ENCODE peak calls at places on chromosomes 6 and 20, in six cellular contexts. One of them, this sample, is unnamed.

GRCh38 chr6:23003671-23004598 is 434.6 kb downstream of the HDGFL1 start:
- DNase-seq in Peyer's patch: no peak
- DNase-seq in K562: no peak
- DNase-seq in body of pancreas: no peak
- DNase-seq in GM12878: no peak
- DNase-seq in HCT116: no peak
- DNase-seq in this sample: peak; percentile 10

GRCh38 chr6:49342410-49342809 is 120.6 kb downstream of the MMUT start:
- DNase-seq in K562: no peak
- DNase-seq in Peyer's patch: no peak
- DNase-seq in body of pancreas: no peak
- DNase-seq in GM12878: no peak
- DNase-seq in HCT116: no peak
- DNase-seq in this sample: no peak

GRCh38 chr6:148365037-148365436 is 22.4 kb downstream of the SASH1 start:
- DNase-seq in body of pancreas: no peak
- DNase-seq in K562: no peak
- DNase-seq in GM12878: no peak
- DNase-seq in HCT116: no peak
- DNase-seq in Peyer's patch: no peak
- DNase-seq in this sample: no peak

GRCh38 chr20:41232971-41233926 is 84.3 kb downstream of the ZHX3 start:
- DNase-seq in Peyer's patch: no peak
- DNase-seq in K562: no peak
- DNase-seq in body of pancreas: no peak
- DNase-seq in HCT116: no peak
- DNase-seq in GM12878: no peak
- DNase-seq in this sample: no peak

GRCh38 chr20:46253391-46253790 is 54.9 kb downstream of the CDH22 start:
- DNase-seq in Peyer's patch: no peak
- DNase-seq in K562: no peak
- DNase-seq in HCT116: peak; percentile 26
- DNase-seq in body of pancreas: no peak
- DNase-seq in GM12878: no peak
- DNase-seq in this sample: no peak

GRCh38 chr6:6386010-6386409 is 65.5 kb upstream of the F13A1 start:
- DNase-seq in K562: no peak
- DNase-seq in HCT116: no peak
- DNase-seq in body of pancreas: no peak
- DNase-seq in Peyer's patch: no peak
- DNase-seq in GM12878: no peak
- DNase-seq in this sample: no peak

GRCh38 chr6:37256692-37257319 is 766 bp upstream of the TBC1D22B start:
- DNase-seq in body of pancreas: no peak
- DNase-seq in Peyer's patch: no peak
- DNase-seq in GM12878: no peak
- DNase-seq in K562: no peak
- DNase-seq in HCT116: no peak
- DNase-seq in this sample: no peak

GRCh38 chr6:5684320-5684719 is 322.4 kb downstream of the NRN1 start:
- DNase-seq in GM12878: no peak
- DNase-seq in HCT116: no peak
- DNase-seq in body of pancreas: no peak
- DNase-seq in K562: no peak
- DNase-seq in Peyer's patch: no peak
- DNase-seq in this sample: no peak

GRCh38 chr20:31836853-31837608 is 8.4 kb downstream of the FOXS1 start:
- DNase-seq in body of pancreas: no peak
- DNase-seq in K562: no peak
- DNase-seq in GM12878: no peak
- DNase-seq in Peyer's patch: no peak
- DNase-seq in HCT116: no peak
- DNase-seq in this sample: no peak

GRCh38 chr6:2596222-2596621 is 154.5 kb downstream of the MYLK4 start:
- DNase-seq in K562: no peak
- DNase-seq in body of pancreas: no peak
- DNase-seq in GM12878: no peak
- DNase-seq in Peyer's patch: no peak
- DNase-seq in HCT116: no peak
- DNase-seq in this sample: no peak

GRCh38 chr6:164148789-164149188 is 734.3 kb downstream of the QKI start:
- DNase-seq in K562: no peak
- DNase-seq in GM12878: no peak
- DNase-seq in Peyer's patch: no peak
- DNase-seq in HCT116: no peak
- DNase-seq in body of pancreas: no peak
- DNase-seq in this sample: no peak

GRCh38 chr6:83514877-83515466 is 2.6 kb downstream of the PRSS35 start:
- DNase-seq in K562: peak; percentile 67
- DNase-seq in HCT116: peak; percentile 57
- DNase-seq in GM12878: peak; percentile 30
- DNase-seq in Peyer's patch: no peak
- DNase-seq in body of pancreas: peak; percentile 43
- DNase-seq in this sample: no peak

GRCh38 chr6:153568601-153569000 is 437.5 kb upstream of the RGS17 start:
- DNase-seq in body of pancreas: no peak
- DNase-seq in GM12878: no peak
- DNase-seq in K562: no peak
- DNase-seq in Peyer's patch: no peak
- DNase-seq in HCT116: no peak
- DNase-seq in this sample: no peak

GRCh38 chr6:169409742-169410312 is 156.2 kb upstream of the THBS2 start:
- DNase-seq in body of pancreas: no peak
- DNase-seq in Peyer's patch: no peak
- DNase-seq in GM12878: no peak
- DNase-seq in K562: peak; percentile 20
- DNase-seq in HCT116: no peak
- DNase-seq in this sample: no peak

GRCh38 chr20:39873286-39873685 is 815.8 kb downstream of the MAFB start:
- DNase-seq in Peyer's patch: no peak
- DNase-seq in GM12878: no peak
- DNase-seq in K562: no peak
- DNase-seq in body of pancreas: no peak
- DNase-seq in HCT116: no peak
- DNase-seq in this sample: peak; percentile 64
- H3K4me1 ChIP-seq in Peyer's patch: peaks cover 3% of the 10 kb centered on the region
- H3K4me1 ChIP-seq in GM12878: no peaks in the 10 kb centered on the region
- H3K4me1 ChIP-seq in K562: no peaks in the 10 kb centered on the region
- H3K4me1 ChIP-seq in body of pancreas: no peaks in the 10 kb centered on the region
- H3K4me1 ChIP-seq in HCT116: no peaks in the 10 kb centered on the region
- H3K4me1 ChIP-seq in this sample: no peaks in the 10 kb centered on the region

DNA sequence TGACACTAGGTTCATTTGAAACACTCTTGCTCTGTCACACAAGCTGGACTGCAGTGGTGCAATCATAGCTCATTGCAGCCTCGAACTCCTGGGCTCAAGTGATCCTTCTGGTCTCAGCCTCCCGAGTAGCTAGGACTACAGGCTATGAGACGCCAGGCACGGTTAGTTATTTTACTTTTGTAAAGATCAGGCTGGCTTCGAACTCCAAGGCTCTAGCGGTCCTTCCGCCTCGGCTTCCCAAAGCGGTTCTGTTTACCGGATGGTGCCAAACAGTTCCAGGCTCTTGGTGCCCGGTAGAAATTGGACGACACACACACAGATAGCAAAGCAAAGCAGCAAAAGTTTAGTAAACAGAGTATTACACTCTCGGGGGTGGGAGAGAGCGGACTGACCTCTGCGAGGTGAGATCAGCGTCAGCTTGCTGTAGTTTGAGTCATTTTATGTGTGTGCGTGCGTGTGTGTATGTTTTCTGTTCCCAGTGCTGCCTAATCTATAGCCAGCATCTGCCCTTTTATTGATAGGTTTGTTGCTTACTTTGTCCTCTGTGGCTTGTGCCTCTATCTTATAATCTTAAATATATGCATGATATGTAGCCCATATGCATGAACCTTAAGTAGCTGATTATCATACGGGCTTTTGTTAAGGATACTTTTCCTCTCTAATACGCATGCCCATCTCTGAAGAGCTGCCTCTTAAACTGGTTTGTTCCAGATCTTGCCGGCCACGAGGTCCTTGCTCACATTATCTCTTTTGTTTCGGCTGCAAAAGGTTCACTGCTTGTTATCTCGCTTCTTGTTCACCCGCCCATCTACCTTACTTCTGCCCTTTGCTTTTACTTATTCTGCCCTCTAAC is 75.2 kb downstream of the OR2B2 start:
- DNase-seq in GM12878: no peak
- DNase-seq in Peyer's patch: peak; percentile 74
- DNase-seq in body of pancreas: peak; percentile 65
- DNase-seq in HCT116: peak; percentile 76
- DNase-seq in K562: peak; percentile 95
- DNase-seq in this sample: peak; percentile 62
- TF ChIP-seq POLR2A in GM12878: peak; percentile 47
- TF ChIP-seq POLR2A in Peyer's patch: peak; percentile 17
- TF ChIP-seq POLR2A in body of pancreas: peak; percentile 66
- TF ChIP-seq POLR2A in HCT116: peak; percentile 51
- TF ChIP-seq POLR2A in K562: peak; percentile 91
- TF ChIP-seq POLR2A in this sample: no peak

GRCh38 chr6:135227349-135227748 is 46.2 kb downstream of the MYB start:
- DNase-seq in HCT116: no peak
- DNase-seq in GM12878: no peak
- DNase-seq in K562: no peak
- DNase-seq in body of pancreas: no peak
- DNase-seq in Peyer's patch: no peak
- DNase-seq in this sample: no peak
- H3K4me1 ChIP-seq in HCT116: no peaks in the 10 kb centered on the region
- H3K4me1 ChIP-seq in GM12878: peaks cover 29% of the 10 kb centered on the region
- H3K4me1 ChIP-seq in K562: peaks cover 15% of the 10 kb centered on the region
- H3K4me1 ChIP-seq in body of pancreas: no peaks in the 10 kb centered on the region
- H3K4me1 ChIP-seq in Peyer's patch: peaks cover 3% of the 10 kb centered on the region
- H3K4me1 ChIP-seq in this sample: no peaks in the 10 kb centered on the region

DNA sequence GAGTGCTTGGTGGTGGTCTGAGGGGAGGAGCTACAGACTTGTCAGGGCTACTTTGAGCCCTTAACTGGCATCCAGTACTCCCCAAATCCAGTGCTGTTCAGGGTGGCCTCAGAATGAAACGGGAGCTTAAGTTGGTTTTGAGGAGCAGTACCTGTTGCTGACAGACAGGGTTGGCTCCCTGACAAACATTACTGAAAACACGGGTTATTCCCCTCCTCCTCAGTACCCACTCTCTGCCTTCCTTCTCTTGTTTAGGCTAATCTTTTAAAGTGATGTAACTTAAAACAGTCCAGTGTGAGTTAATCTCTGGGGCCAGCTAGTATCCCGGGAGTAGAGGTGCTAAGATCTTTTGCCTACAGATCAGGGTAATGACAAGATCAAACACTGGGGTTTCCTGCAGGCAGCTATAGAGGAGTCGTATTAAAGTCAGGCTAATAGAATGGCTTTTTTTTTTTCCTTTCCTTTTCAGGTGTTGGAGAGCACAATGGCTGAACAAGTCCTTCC is 3.7 kb downstream of the TNFAIP3 start:
- DNase-seq in HCT116: no peak
- DNase-seq in body of pancreas: no peak
- DNase-seq in GM12878: no peak
- DNase-seq in K562: no peak
- DNase-seq in Peyer's patch: no peak
- DNase-seq in this sample: no peak
- TF ChIP-seq POLR2A in HCT116: no peak
- TF ChIP-seq POLR2A in body of pancreas: no peak
- TF ChIP-seq POLR2A in GM12878: peak; percentile 67
- TF ChIP-seq POLR2A in K562: no peak
- TF ChIP-seq POLR2A in Peyer's patch: no peak
- TF ChIP-seq POLR2A in this sample: no peak

DNA sequence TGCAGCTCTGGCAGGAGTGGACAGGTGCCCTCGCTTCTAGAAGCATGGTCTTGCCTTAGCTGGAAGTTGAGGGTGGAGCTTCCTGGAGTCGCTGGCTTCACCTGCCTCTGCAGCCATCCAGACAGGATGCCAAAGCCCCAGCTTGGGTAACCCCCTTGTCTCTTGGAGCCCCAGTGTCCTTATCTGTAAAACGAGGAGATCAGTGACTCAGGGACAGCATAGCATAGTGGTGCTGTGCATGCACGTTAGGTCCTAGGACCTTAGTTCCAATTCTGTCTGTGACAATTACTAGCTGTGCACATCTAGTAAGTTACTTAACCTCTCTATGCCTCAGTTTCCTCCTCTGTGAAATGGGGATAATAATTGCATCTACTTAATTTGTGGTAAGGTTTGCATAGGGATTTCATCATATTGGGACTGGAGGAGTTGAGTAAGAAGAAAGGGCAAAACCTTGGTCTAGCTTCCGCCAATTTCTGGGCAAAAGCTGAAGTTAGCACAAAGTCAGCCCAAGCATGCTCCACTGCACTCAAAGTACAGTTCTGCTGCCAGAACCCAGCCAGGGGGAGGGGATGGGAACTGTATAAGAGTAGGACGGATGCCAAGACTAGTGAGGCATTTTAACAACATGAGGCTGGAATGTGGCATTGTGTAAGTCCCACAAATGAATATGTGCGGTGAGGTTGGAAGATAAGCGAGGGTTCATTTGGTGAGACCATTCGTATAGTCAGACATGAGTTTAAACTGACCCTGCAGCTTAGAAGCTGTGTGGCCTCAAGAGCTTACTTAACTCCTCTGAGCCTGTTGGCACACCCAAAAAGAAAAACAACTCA is 24.5 kb downstream of the TOX2 start:
- DNase-seq in K562: no peak
- DNase-seq in Peyer's patch: no peak
- DNase-seq in HCT116: no peak
- DNase-seq in GM12878: no peak
- DNase-seq in body of pancreas: peak; percentile 58
- DNase-seq in this sample: peak; percentile 91
- H3K4me1 ChIP-seq in K562: no peaks in the 10 kb centered on the region
- H3K4me1 ChIP-seq in Peyer's patch: peaks cover 16% of the 10 kb centered on the region
- H3K4me1 ChIP-seq in HCT116: peaks cover 56% of the 10 kb centered on the region
- H3K4me1 ChIP-seq in GM12878: peaks cover 22% of the 10 kb centered on the region
- H3K4me1 ChIP-seq in body of pancreas: peaks cover 15% of the 10 kb centered on the region
- H3K4me1 ChIP-seq in this sample: peaks cover 43% of the 10 kb centered on the region

GRCh38 chr20:62900052-62900691 is 26.1 kb downstream of the DIDO1 start:
- DNase-seq in body of pancreas: peak; percentile 75
- DNase-seq in K562: peak; percentile 78
- DNase-seq in Peyer's patch: peak; percentile 74
- DNase-seq in GM12878: no peak
- DNase-seq in HCT116: peak; percentile 23
- DNase-seq in this sample: peak; percentile 78
- TF ChIP-seq POLR2A in body of pancreas: no peak
- TF ChIP-seq POLR2A in K562: peak; percentile 69
- TF ChIP-seq POLR2A in Peyer's patch: no peak
- TF ChIP-seq POLR2A in GM12878: peak; percentile 74
- TF ChIP-seq POLR2A in HCT116: no peak
- TF ChIP-seq POLR2A in this sample: no peak

GRCh38 chr6:167116109-167116837 is 6.6 kb upstream of the CCR6 start:
- DNase-seq in HCT116: no peak
- DNase-seq in GM12878: no peak
- DNase-seq in body of pancreas: peak; percentile 25
- DNase-seq in K562: no peak
- DNase-seq in Peyer's patch: no peak
- DNase-seq in this sample: peak; percentile 66
- H3K4me1 ChIP-seq in HCT116: no peaks in the 10 kb centered on the region
- H3K4me1 ChIP-seq in GM12878: peaks cover 72% of the 10 kb centered on the region
- H3K4me1 ChIP-seq in body of pancreas: no peaks in the 10 kb centered on the region
- H3K4me1 ChIP-seq in K562: no peaks in the 10 kb centered on the region
- H3K4me1 ChIP-seq in Peyer's patch: peaks cover 17% of the 10 kb centered on the region
- H3K4me1 ChIP-seq in this sample: peaks cover 10% of the 10 kb centered on the region

This sample was measured in thyroid gland.